ENCODE peak calls at places on chromosome 7, in ten cellular contexts. One of them, this sample, is unnamed. For H3K4me1, the result is how much of the 10 kb centered on the place peaks cover.

GRCh38 chr7:34875481-34875880 is 161.8 kb downstream of the DPY19L1 start:
- DNase-seq in CD8-positive, alpha-beta T cell: no peak
- DNase-seq in CD4-positive, CD25-positive, alpha-beta regulatory T cell: no peak
- DNase-seq in left ventricle myocardium inferior: no peak
- DNase-seq in PC-3: no peak
- DNase-seq in mesendoderm: no peak
- DNase-seq in hepatocyte: no peak
- DNase-seq in A549: no peak
- DNase-seq in cardiac muscle cell: no peak
- DNase-seq in PC-9: no peak
- DNase-seq in this sample: no peak

GRCh38 chr7:154183482-154183881 is 131.3 kb downstream of the DPP6 start:
- DNase-seq in cardiac muscle cell: no peak
- DNase-seq in A549: no peak
- DNase-seq in PC-9: no peak
- DNase-seq in PC-3: no peak
- DNase-seq in CD8-positive, alpha-beta T cell: no peak
- DNase-seq in mesendoderm: no peak
- DNase-seq in left ventricle myocardium inferior: no peak
- DNase-seq in CD4-positive, CD25-positive, alpha-beta regulatory T cell: no peak
- DNase-seq in hepatocyte: no peak
- DNase-seq in this sample: no peak

GRCh38 chr7:8379264-8379663 is 54.1 kb upstream of the NXPH1 start:
- DNase-seq in CD8-positive, alpha-beta T cell: no peak
- DNase-seq in CD4-positive, CD25-positive, alpha-beta regulatory T cell: no peak
- DNase-seq in PC-3: no peak
- DNase-seq in left ventricle myocardium inferior: no peak
- DNase-seq in cardiac muscle cell: no peak
- DNase-seq in hepatocyte: no peak
- DNase-seq in mesendoderm: no peak
- DNase-seq in A549: no peak
- DNase-seq in PC-9: no peak
- DNase-seq in this sample: no peak

GRCh38 chr7:133556553-133556952 is 303.7 kb downstream of the EXOC4 start:
- DNase-seq in left ventricle myocardium inferior: no peak
- DNase-seq in A549: no peak
- DNase-seq in PC-9: no peak
- DNase-seq in PC-3: no peak
- DNase-seq in mesendoderm: no peak
- DNase-seq in CD8-positive, alpha-beta T cell: no peak
- DNase-seq in hepatocyte: no peak
- DNase-seq in CD4-positive, CD25-positive, alpha-beta regulatory T cell: no peak
- DNase-seq in cardiac muscle cell: no peak
- DNase-seq in this sample: no peak

GRCh38 chr7:65269150-65269856 is 104.4 kb upstream of the ZNF92 start:
- DNase-seq in left ventricle myocardium inferior: no peak
- DNase-seq in PC-3: no peak
- DNase-seq in hepatocyte: peak
- DNase-seq in cardiac muscle cell: peak
- DNase-seq in mesendoderm: peak
- DNase-seq in CD4-positive, CD25-positive, alpha-beta regulatory T cell: peak
- DNase-seq in CD8-positive, alpha-beta T cell: no peak
- DNase-seq in A549: peak
- DNase-seq in PC-9: no peak
- DNase-seq in this sample: peak

GRCh38 chr7:87083865-87084519 is 24.5 kb upstream of the ELAPOR2 start:
- DNase-seq in hepatocyte: no peak
- DNase-seq in A549: no peak
- DNase-seq in cardiac muscle cell: no peak
- DNase-seq in CD8-positive, alpha-beta T cell: no peak
- DNase-seq in mesendoderm: no peak
- DNase-seq in CD4-positive, CD25-positive, alpha-beta regulatory T cell: no peak
- DNase-seq in PC-9: no peak
- DNase-seq in PC-3: peak
- DNase-seq in left ventricle myocardium inferior: no peak
- DNase-seq in this sample: no peak

GRCh38 chr7:93890041-93890463 is 501 bp downstream of the TFPI2 start:
- DNase-seq in PC-9: peak
- DNase-seq in A549: peak
- DNase-seq in mesendoderm: peak
- DNase-seq in PC-3: peak
- DNase-seq in cardiac muscle cell: peak
- DNase-seq in hepatocyte: peak
- DNase-seq in CD4-positive, CD25-positive, alpha-beta regulatory T cell: no peak
- DNase-seq in CD8-positive, alpha-beta T cell: no peak
- DNase-seq in left ventricle myocardium inferior: no peak
- DNase-seq in this sample: peak

GRCh38 chr7:110522751-110523200 is 568.2 kb upstream of the LRRN3 start:
- DNase-seq in hepatocyte: peak
- DNase-seq in A549: peak
- DNase-seq in cardiac muscle cell: no peak
- DNase-seq in CD4-positive, CD25-positive, alpha-beta regulatory T cell: no peak
- DNase-seq in mesendoderm: peak
- DNase-seq in PC-9: peak
- DNase-seq in CD8-positive, alpha-beta T cell: no peak
- DNase-seq in PC-3: peak
- DNase-seq in left ventricle myocardium inferior: no peak
- DNase-seq in this sample: peak

GRCh38 chr7:26508481-26508880 is 216.8 kb downstream of the SNX10 start:
- DNase-seq in cardiac muscle cell: no peak
- DNase-seq in PC-9: no peak
- DNase-seq in A549: no peak
- DNase-seq in CD4-positive, CD25-positive, alpha-beta regulatory T cell: no peak
- DNase-seq in PC-3: peak
- DNase-seq in CD8-positive, alpha-beta T cell: no peak
- DNase-seq in mesendoderm: no peak
- DNase-seq in left ventricle myocardium inferior: no peak
- DNase-seq in hepatocyte: no peak
- DNase-seq in this sample: no peak

GRCh38 chr7:55065511-55066229 is 46.9 kb downstream of the EGFR start:
- DNase-seq in cardiac muscle cell: peak
- DNase-seq in PC-3: peak
- DNase-seq in hepatocyte: peak
- DNase-seq in CD4-positive, CD25-positive, alpha-beta regulatory T cell: no peak
- DNase-seq in mesendoderm: peak
- DNase-seq in left ventricle myocardium inferior: no peak
- DNase-seq in PC-9: peak
- DNase-seq in CD8-positive, alpha-beta T cell: no peak
- DNase-seq in A549: peak
- DNase-seq in this sample: peak

GRCh38 chr7:128853691-128854298 is 8.9 kb upstream of the ATP6V1F start:
- DNase-seq in cardiac muscle cell: no peak
- DNase-seq in CD8-positive, alpha-beta T cell: no peak
- DNase-seq in hepatocyte: no peak
- DNase-seq in PC-3: no peak
- DNase-seq in A549: no peak
- DNase-seq in left ventricle myocardium inferior: no peak
- DNase-seq in mesendoderm: no peak
- DNase-seq in PC-9: no peak
- DNase-seq in CD4-positive, CD25-positive, alpha-beta regulatory T cell: no peak
- DNase-seq in this sample: no peak

GRCh38 chr7:139362302-139362701 is 2.6 kb downstream of the LUC7L2 start:
- DNase-seq in A549: no peak
- DNase-seq in mesendoderm: peak
- DNase-seq in left ventricle myocardium inferior: no peak
- DNase-seq in CD8-positive, alpha-beta T cell: no peak
- DNase-seq in cardiac muscle cell: peak
- DNase-seq in PC-9: no peak
- DNase-seq in hepatocyte: no peak
- DNase-seq in PC-3: no peak
- DNase-seq in CD4-positive, CD25-positive, alpha-beta regulatory T cell: no peak
- DNase-seq in this sample: peak
- H3K4me1 ChIP-seq in A549: under half
- H3K4me1 ChIP-seq in mesendoderm: under half
- H3K4me1 ChIP-seq in left ventricle myocardium inferior: half or more
- H3K4me1 ChIP-seq in CD8-positive, alpha-beta T cell: half or more
- H3K4me1 ChIP-seq in cardiac muscle cell: under half
- H3K4me1 ChIP-seq in PC-9: under half
- H3K4me1 ChIP-seq in hepatocyte: under half
- H3K4me1 ChIP-seq in PC-3: under half
- H3K4me1 ChIP-seq in CD4-positive, CD25-positive, alpha-beta regulatory T cell: under half
- H3K4me1 ChIP-seq in this sample: under half

GRCh38 chr7:31814187-31814586 is 127.2 kb downstream of the PPP1R17 start:
- DNase-seq in PC-9: no peak
- DNase-seq in cardiac muscle cell: peak
- DNase-seq in left ventricle myocardium inferior: no peak
- DNase-seq in mesendoderm: peak
- DNase-seq in CD4-positive, CD25-positive, alpha-beta regulatory T cell: no peak
- DNase-seq in PC-3: peak
- DNase-seq in hepatocyte: no peak
- DNase-seq in A549: peak
- DNase-seq in CD8-positive, alpha-beta T cell: no peak
- DNase-seq in this sample: no peak

GRCh38 chr7:31815796-31816195 is 128.8 kb downstream of the PPP1R17 start:
- DNase-seq in CD4-positive, CD25-positive, alpha-beta regulatory T cell: no peak
- DNase-seq in hepatocyte: no peak
- DNase-seq in cardiac muscle cell: no peak
- DNase-seq in left ventricle myocardium inferior: no peak
- DNase-seq in PC-3: peak
- DNase-seq in PC-9: no peak
- DNase-seq in mesendoderm: peak
- DNase-seq in A549: no peak
- DNase-seq in CD8-positive, alpha-beta T cell: no peak
- DNase-seq in this sample: no peak

GRCh38 chr7:31816810-31817209 is 129.8 kb downstream of the PPP1R17 start:
- DNase-seq in CD4-positive, CD25-positive, alpha-beta regulatory T cell: no peak
- DNase-seq in hepatocyte: no peak
- DNase-seq in PC-3: peak
- DNase-seq in left ventricle myocardium inferior: no peak
- DNase-seq in A549: no peak
- DNase-seq in PC-9: no peak
- DNase-seq in CD8-positive, alpha-beta T cell: no peak
- DNase-seq in mesendoderm: no peak
- DNase-seq in cardiac muscle cell: no peak
- DNase-seq in this sample: no peak

DNA sequence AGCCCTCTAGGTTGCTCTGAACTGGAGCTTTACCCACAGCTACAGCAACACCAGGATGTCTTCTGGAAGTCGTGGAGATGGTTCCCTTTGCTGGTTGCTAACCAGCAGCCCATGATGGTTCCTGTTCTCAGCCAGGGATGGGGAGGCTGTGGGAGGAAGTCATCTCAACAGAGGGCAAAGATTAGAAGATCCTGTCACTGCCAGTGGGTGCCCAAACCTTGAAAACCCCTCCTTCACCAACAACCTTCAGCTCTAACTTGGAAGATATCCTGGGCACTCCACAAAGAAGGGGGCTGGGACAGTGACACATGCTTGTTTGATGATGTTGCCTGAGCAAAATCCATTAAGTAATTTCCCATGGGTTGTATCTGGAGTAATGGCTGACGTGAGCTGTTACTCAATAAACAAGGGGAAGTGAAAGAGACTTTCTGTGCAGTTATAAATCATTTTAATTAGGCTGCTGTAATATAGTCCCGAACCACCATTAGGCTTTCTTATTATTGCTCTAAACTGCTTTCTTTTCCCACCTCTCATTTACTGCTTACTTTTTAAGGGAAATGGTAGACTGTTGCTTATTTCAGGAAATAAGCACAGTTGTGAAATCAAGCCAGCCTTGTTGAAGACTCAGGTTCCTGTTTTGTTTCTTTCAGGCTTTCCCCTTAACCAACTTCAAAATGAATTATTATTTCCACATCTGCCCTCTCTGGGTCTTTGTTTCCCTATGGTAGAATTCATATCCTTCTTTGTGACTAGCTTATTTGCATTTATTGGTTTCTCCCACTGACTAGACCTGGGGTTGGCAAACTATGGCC is 124.8 kb downstream of the PPP1R17 start:
- DNase-seq in left ventricle myocardium inferior: no peak
- DNase-seq in cardiac muscle cell: no peak
- DNase-seq in PC-9: no peak
- DNase-seq in CD4-positive, CD25-positive, alpha-beta regulatory T cell: no peak
- DNase-seq in A549: no peak
- DNase-seq in PC-3: peak
- DNase-seq in mesendoderm: no peak
- DNase-seq in hepatocyte: no peak
- DNase-seq in CD8-positive, alpha-beta T cell: no peak
- DNase-seq in this sample: no peak
- H3K27ac ChIP-seq in left ventricle myocardium inferior: peak
- H3K27ac ChIP-seq in cardiac muscle cell: no peak
- H3K27ac ChIP-seq in PC-9: no peak
- H3K27ac ChIP-seq in CD4-positive, CD25-positive, alpha-beta regulatory T cell: no peak
- H3K27ac ChIP-seq in A549: no peak
- H3K27ac ChIP-seq in PC-3: peak
- H3K27ac ChIP-seq in mesendoderm: no peak
- H3K27ac ChIP-seq in hepatocyte: no peak
- H3K27ac ChIP-seq in CD8-positive, alpha-beta T cell: no peak
- H3K27ac ChIP-seq in this sample: no peak

DNA sequence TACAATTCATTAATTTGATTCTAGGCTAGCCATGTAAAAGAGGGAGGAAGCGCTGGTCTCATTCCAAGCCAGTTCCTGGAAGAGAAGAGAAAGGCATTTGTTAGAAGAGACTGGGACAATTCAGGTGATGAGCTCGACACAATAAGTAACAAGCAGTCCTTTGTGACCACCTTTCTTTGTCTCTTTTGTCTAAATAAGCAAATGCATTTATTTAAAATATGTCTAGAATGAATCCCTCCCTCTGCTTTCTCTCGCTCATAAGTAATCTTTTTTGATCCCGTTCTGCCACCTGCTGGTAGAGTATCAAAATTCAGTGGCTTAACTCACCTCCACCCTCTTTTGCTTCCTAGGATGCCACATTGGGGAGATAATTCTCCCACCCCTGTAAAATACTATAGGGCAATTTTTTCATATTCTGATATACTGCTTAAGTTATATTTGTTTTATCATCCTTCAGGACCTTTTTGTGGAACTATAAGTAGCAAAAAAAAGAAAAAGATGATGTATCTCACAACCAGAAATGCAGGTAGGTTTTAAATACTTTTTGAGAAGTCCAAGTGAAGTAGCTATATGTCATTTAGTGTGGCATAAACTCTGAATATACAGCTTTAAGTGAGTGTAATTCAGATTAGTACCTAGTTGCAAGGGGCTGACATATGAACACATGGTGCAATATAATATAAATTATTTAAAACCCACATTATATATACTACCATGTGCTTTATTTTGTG is 91.5 kb downstream of the GSDME start:
- DNase-seq in mesendoderm: peak
- DNase-seq in cardiac muscle cell: peak
- DNase-seq in PC-3: peak
- DNase-seq in PC-9: peak
- DNase-seq in left ventricle myocardium inferior: no peak
- DNase-seq in CD4-positive, CD25-positive, alpha-beta regulatory T cell: peak
- DNase-seq in hepatocyte: peak
- DNase-seq in A549: peak
- DNase-seq in CD8-positive, alpha-beta T cell: peak
- DNase-seq in this sample: peak
- H3K4me1 ChIP-seq in mesendoderm: under half
- H3K4me1 ChIP-seq in cardiac muscle cell: under half
- H3K4me1 ChIP-seq in PC-3: under half
- H3K4me1 ChIP-seq in PC-9: under half
- H3K4me1 ChIP-seq in left ventricle myocardium inferior: under half
- H3K4me1 ChIP-seq in CD4-positive, CD25-positive, alpha-beta regulatory T cell: under half
- H3K4me1 ChIP-seq in hepatocyte: under half
- H3K4me1 ChIP-seq in A549: under half
- H3K4me1 ChIP-seq in CD8-positive, alpha-beta T cell: under half
- H3K4me1 ChIP-seq in this sample: under half

DNA sequence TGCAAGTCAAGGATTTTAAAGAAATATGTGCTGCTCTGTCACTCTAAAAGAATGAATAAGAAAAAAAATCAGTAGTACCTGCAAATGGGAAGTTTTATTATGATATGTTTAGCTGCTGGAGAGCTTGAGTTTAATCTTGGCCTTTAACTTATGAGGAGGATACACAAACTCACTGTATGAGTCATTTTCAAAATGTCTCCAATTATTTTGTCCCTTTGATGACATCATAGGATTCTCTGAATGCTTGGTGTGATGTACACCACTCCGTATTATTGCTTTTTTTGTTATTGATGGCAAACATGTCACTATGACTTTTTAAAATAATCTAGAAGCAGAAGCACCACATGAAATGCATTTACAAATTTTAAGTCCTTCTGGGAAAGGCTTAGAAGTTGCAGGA is 125.8 kb downstream of the RALA start:
- DNase-seq in PC-9: no peak
- DNase-seq in CD4-positive, CD25-positive, alpha-beta regulatory T cell: no peak
- DNase-seq in mesendoderm: no peak
- DNase-seq in CD8-positive, alpha-beta T cell: no peak
- DNase-seq in PC-3: peak
- DNase-seq in hepatocyte: no peak
- DNase-seq in cardiac muscle cell: no peak
- DNase-seq in A549: no peak
- DNase-seq in left ventricle myocardium inferior: no peak
- DNase-seq in this sample: no peak
- H3K27ac ChIP-seq in PC-9: no peak
- H3K27ac ChIP-seq in CD4-positive, CD25-positive, alpha-beta regulatory T cell: no peak
- H3K27ac ChIP-seq in mesendoderm: no peak
- H3K27ac ChIP-seq in CD8-positive, alpha-beta T cell: no peak
- H3K27ac ChIP-seq in PC-3: no peak
- H3K27ac ChIP-seq in hepatocyte: no peak
- H3K27ac ChIP-seq in cardiac muscle cell: no peak
- H3K27ac ChIP-seq in A549: no peak
- H3K27ac ChIP-seq in left ventricle myocardium inferior: no peak
- H3K27ac ChIP-seq in this sample: no peak